ENCODE peak calls at places on chromosomes 4 and X, in eight cellular contexts. G is pancreas, L is tibial artery, N is heart left ventricle, M is A549, D is PC-3, H is ascending aorta, I is right lobe of liver. X is an unnamed sample.

GRCh38 chr4:11323771-11324170 is 104.9 kb downstream of the HS3ST1 start:
- DNase-seq in L (no peak), N (no peak), I (no peak), M (no peak), D (no peak), G (no peak), H (no peak), X (no peak)

GRCh38 chr4:16721618-16722291 is 176.7 kb downstream of the LDB2 start:
- DNase-seq in G (no peak), M (no peak), D (peak; percentile 62), N (no peak), H (no peak), L (no peak), I (peak; percentile 42), X (peak; percentile 94)

GRCh38 chr4:36493240-36493639 is 211.8 kb downstream of the DTHD1 start:
- DNase-seq in G (no peak), N (no peak), I (no peak), D (no peak), M (no peak), H (no peak), L (no peak), X (no peak)

GRCh38 chr4:152719291-152719690 is 39.5 kb upstream of the TMEM154 start:
- DNase-seq in M (no peak), G (no peak), I (no peak), D (no peak), L (no peak), H (no peak), N (no peak), X (no peak)

GRCh38 chr4:5708171-5708828 is at the start of gene EVC2:
- DNase-seq in N (peak; percentile 79), M (peak; percentile 13), D (peak; percentile 23), H (peak; percentile 86), G (peak; percentile 74), L (peak; percentile 71), I (peak; percentile 54), X (peak; percentile 54)

GRCh38 chrX:153708415-153708814 is 15.8 kb downstream of the BCAP31 start:
- DNase-seq in L (no peak), D (peak; percentile 90), I (peak; percentile 62), M (peak; percentile 73), N (peak; percentile 60), H (no peak), G (peak; percentile 83), X (peak; percentile 70)

GRCh38 chr4:22688236-22688635 is 4.5 kb upstream of the GBA3 start:
- DNase-seq in M (no peak), G (no peak), D (no peak), H (no peak), N (no peak), L (no peak), I (no peak), X (peak; percentile 29)

GRCh38 chrX:2262679-2263055 is 238.1 kb downstream of the DHRSX start:
- DNase-seq in H (no peak), I (no peak), N (no peak), D (no peak), L (no peak), G (no peak), M (no peak), X (peak; percentile 9)

GRCh38 chrX:39527045-39527444 is 570.7 kb downstream of the BCOR start:
- DNase-seq in D (no peak), L (no peak), G (no peak), M (no peak), I (no peak), N (no peak), H (no peak), X (peak; percentile 77)

GRCh38 chr4:169117591-169118081 is 107.6 kb upstream of the CBR4 start:
- DNase-seq in H (peak; percentile 82), G (no peak), I (no peak), L (no peak), N (no peak), M (no peak), D (no peak), X (peak; percentile 57)

GRCh38 chr4:4839471-4839810 is 20.0 kb upstream of the MSX1 start:
- DNase-seq in I (no peak), L (no peak), D (no peak), G (no peak), H (no peak), N (no peak), M (no peak), X (no peak)

GRCh38 chrX:71282514-71283408 is 674 bp upstream of the NONO start:
- DNase-seq in D (no peak), N (no peak), G (no peak), I (no peak), M (peak; percentile 35), H (no peak), L (no peak), X (no peak)

GRCh38 chrX:71285929-71286328 is 2.5 kb downstream of the NONO start:
- DNase-seq in N (no peak), H (no peak), D (no peak), L (no peak), G (no peak), I (no peak), M (no peak), X (no peak)

DNA sequence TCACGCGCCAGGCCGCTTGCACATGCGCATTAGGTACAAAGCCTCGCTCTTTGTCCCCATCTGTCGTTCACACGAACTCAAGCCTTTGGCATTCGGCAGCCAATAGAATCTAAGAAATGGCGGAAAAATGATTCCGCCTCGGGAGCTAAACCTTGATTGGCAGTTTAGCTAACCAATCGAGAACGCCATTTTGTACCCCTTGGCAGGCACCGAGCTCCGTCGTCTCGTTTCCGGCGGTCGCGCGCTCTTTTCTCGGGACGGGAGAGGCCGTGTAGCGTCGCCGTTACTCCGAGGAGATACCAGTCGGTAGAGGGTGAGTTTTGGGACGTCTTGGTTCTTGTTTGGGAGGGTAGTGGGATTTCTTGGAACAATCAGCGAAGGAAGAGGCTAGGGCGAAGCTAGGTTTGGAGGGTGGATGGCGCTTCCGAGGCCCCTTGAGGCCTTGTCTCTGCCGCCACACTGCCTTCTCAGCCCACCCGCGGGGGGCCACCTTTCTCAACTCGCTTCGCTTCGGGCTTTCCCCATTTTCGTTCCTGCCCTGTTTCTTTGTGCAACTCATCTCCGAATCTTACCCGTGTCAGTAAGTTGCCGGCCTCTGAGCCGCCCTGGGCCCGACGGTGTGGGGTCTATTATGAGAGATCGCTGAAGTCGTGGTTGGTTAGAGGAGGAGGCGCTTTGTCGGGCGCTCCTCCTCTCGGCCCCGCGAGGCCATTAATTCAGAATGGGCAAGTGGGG is at the start of gene NONO:
- DNase-seq in M (peak; percentile 81), N (peak; percentile 91), D (peak; percentile 99), I (peak; percentile 79), L (peak; percentile 81), H (peak; percentile 91), G (peak; percentile 78), X (peak; percentile 99)
- TF ChIP-seq CTCF in M (no peak), N (no peak), D (peak; percentile 17), I (no peak), L (peak; percentile 14), H (peak; percentile 11), G (no peak), X (peak; percentile 15)

GRCh38 chr4:112823631-112824030 is 186.7 kb downstream of the LARP7 start:
- DNase-seq in D (no peak), I (no peak), L (no peak), H (no peak), M (no peak), G (no peak), N (no peak), X (no peak)
- H3K4me3 ChIP-seq in D (no peak overlapping the region), I (no peak overlapping the region), L (no peak overlapping the region), H (no peak overlapping the region), M (no peak overlapping the region), G (no peak overlapping the region), N (no peak overlapping the region), X (no peak overlapping the region)

GRCh38 chrX:4173743-4174142 is 460.3 kb upstream of the PRKX start:
- DNase-seq in I (no peak), M (no peak), D (no peak), H (no peak), N (no peak), G (no peak), L (no peak), X (no peak)
- H3K4me1 ChIP-seq in I (no peaks in the 10 kb centered on the region), M (no peaks in the 10 kb centered on the region), D (no peaks in the 10 kb centered on the region), H (no peaks in the 10 kb centered on the region), N (no peaks in the 10 kb centered on the region), G (no peaks in the 10 kb centered on the region), L (no peaks in the 10 kb centered on the region), X (no peaks in the 10 kb centered on the region)

DNA sequence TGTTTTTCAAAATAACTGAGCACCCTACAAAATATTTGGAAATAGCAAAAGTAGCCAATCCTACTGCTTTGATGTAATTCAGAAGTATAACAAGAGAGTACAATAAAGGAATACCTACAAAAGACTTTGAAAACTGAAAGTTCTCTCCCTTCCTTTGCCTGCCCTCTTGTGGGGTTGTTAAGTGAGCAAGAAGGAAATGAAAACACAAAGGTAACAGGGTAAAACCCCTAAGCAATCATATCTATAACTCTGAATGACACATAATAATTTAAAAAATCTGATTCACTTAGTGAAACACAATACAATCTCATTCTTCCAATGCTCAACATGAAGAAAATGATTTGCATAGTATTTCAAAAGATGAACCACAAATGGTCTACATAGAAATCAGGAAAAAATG is 98.2 kb downstream of the FRYL start:
- DNase-seq in G (no peak), L (no peak), M (no peak), D (peak; percentile 33), H (no peak), N (no peak), I (no peak), X (peak; percentile 64)
- TF ChIP-seq CTCF in G (peak; percentile 17), L (no peak), M (peak; percentile 21), D (peak; percentile 64), H (peak; percentile 27), N (peak; percentile 58), I (peak; percentile 36), X (peak; percentile 50)

DNA sequence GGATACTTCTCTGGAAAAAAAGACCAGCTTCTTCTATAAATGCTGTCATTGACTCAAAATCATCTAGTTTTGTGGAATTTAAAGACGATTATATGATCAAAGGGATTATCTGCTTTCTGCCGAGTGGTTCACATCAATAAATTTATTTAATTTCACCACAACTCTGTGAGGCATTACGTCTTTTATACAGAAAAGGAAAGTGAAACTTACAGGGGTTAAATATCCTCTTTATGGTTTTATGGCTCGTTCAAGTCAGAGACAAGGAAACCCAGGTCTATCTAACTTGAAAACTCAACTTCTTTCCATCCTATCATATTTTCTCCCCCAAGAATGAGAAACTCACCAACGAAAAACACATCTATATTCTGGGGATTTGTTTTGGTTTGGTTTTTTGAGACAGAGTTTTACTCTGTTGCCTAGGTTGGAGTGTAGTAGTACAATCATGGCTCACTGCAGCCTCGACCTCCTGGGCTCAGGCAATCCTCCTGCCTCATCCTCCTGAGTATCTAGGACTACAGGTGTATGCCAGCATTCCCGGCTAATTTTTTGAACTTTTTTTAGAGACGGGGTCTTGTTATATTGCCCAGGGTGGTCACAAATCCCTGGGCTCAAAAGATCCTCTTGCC is 377.9 kb upstream of the EMCN start:
- DNase-seq in N (no peak), L (no peak), H (no peak), D (no peak), G (no peak), M (no peak), I (no peak), X (peak; percentile 5)
- H3K4me3 ChIP-seq in N (peak overlapping the region; percentile 33), L (peak overlapping the region; percentile 12), H (peak overlapping the region; percentile 39), D (no peak overlapping the region), G (no peak overlapping the region), M (no peak overlapping the region), I (peak overlapping the region; percentile 5), X (no peak overlapping the region)

GRCh38 chr4:48129307-48130014 is 4.6 kb downstream of the TXK start:
- DNase-seq in L (no peak), H (no peak), G (peak; percentile 29), D (peak; percentile 3), M (peak; percentile 13), N (no peak), I (peak; percentile 33), X (no peak)
- H3K4me1 ChIP-seq in L (peaks cover 28% of the 10 kb centered on the region), H (no peaks in the 10 kb centered on the region), G (peaks cover 7% of the 10 kb centered on the region), D (peaks cover 30% of the 10 kb centered on the region), M (peaks cover 21% of the 10 kb centered on the region), N (no peaks in the 10 kb centered on the region), I (no peaks in the 10 kb centered on the region), X (peaks cover 19% of the 10 kb centered on the region)

GRCh38 chr4:155207534-155208257 is 740 bp upstream of the NPY2R start:
- DNase-seq in G (no peak), N (no peak), L (no peak), M (peak; percentile 15), H (no peak), D (peak; percentile 64), I (no peak), X (peak; percentile 17)
- TF ChIP-seq CTCF in G (no peak), N (no peak), L (no peak), M (peak; percentile 24), H (no peak), D (peak; percentile 47), I (no peak), X (peak; percentile 30)